ENCODE peak calls at places on chromosome 6, in seven cellular contexts. Q, J, M, H, A, O and D are unnamed samples.

GRCh38 chr6:153963352-153963751 is 75.7 kb upstream of the OPRM1 start:
- DNase-seq in O (no peak), J (no peak), H (no peak), A (no peak), Q (no peak), M (no peak), D (no peak)

GRCh38 chr6:125116170-125116569 is 37.4 kb upstream of the TPD52L1 start:
- DNase-seq in H (no peak), Q (no peak), J (no peak), M (no peak), O (no peak), A (no peak), D (no peak)

GRCh38 chr6:15389759-15390723 is 144.2 kb downstream of the JARID2 start:
- DNase-seq in H (no peak), A (peak), O (peak), Q (peak), M (peak), J (peak), D (peak)

GRCh38 chr6:57276946-57277345 is 40.5 kb upstream of the PRIM2 start:
- DNase-seq in M (no peak), A (no peak), J (no peak), Q (no peak), H (no peak), O (no peak), D (no peak)

GRCh38 chr6:24666097-24666615 is 543 bp downstream of the TDP2 start:
- DNase-seq in J (peak), Q (no peak), H (no peak), M (peak), A (peak), O (peak), D (peak)

GRCh38 chr6:17193376-17193775 is 87.8 kb upstream of the RBM24 start:
- DNase-seq in A (no peak), J (no peak), Q (no peak), M (peak), H (no peak), O (no peak), D (no peak)

GRCh38 chr6:29723666-29724588 is 693 bp downstream of the HLA-F start:
- DNase-seq in O (no peak), H (no peak), A (peak), Q (no peak), J (no peak), M (peak), D (no peak)

GRCh38 chr6:140276719-140277118 is 902.3 kb upstream of the CITED2 start:
- DNase-seq in O (no peak), Q (no peak), J (peak), A (no peak), M (no peak), H (no peak), D (no peak)

GRCh38 chr6:78436335-78436734 is 431.0 kb upstream of the IRAK1BP1 start:
- DNase-seq in Q (no peak), M (peak), A (peak), O (peak), H (peak), J (peak), D (peak)

GRCh38 chr6:45115696-45116095 is 212.4 kb upstream of the RUNX2 start:
- DNase-seq in J (peak), O (peak), A (no peak), Q (no peak), M (peak), H (no peak), D (peak)

GRCh38 chr6:148864941-148865340 is 118.1 kb downstream of the UST start:
- DNase-seq in O (no peak), M (no peak), Q (no peak), H (no peak), A (no peak), J (no peak), D (no peak)

GRCh38 chr6:150606258-150607043 is 6.8 kb downstream of the PLEKHG1 start:
- DNase-seq in O (no peak), H (no peak), Q (no peak), M (no peak), J (no peak), A (no peak), D (no peak)

GRCh38 chr6:144590540-144590939 is 305.4 kb downstream of the UTRN start:
- DNase-seq in O (no peak), Q (no peak), J (no peak), A (no peak), M (no peak), H (no peak), D (no peak)

GRCh38 chr6:33118525-33119123 is 42.8 kb downstream of the HLA-DPB1 start:
- DNase-seq in H (peak), O (peak), M (peak), A (peak), J (peak), Q (no peak), D (peak)

GRCh38 chr6:17580518-17581048 is 19.5 kb upstream of the FAM8A1 start:
- DNase-seq in H (no peak), M (peak), J (peak), O (peak), A (no peak), Q (no peak), D (peak)

GRCh38 chr6:151731313-151731712 is 76.2 kb upstream of the ESR1 start:
- DNase-seq in A (no peak), Q (no peak), M (no peak), O (no peak), J (no peak), H (no peak), D (no peak)

GRCh38 chr6:93376026-93376540 is 43.3 kb downstream of the EPHA7 start:
- DNase-seq in O (no peak), M (no peak), J (no peak), Q (no peak), A (no peak), H (no peak), D (no peak)

GRCh38 chr6:118252474-118252873 is 295.6 kb upstream of the PLN start:
- DNase-seq in Q (no peak), M (no peak), O (no peak), H (no peak), A (no peak), J (no peak), D (no peak)

GRCh38 chr6:101956961-101957360 is 563.5 kb downstream of the GRIK2 start:
- DNase-seq in A (no peak), M (no peak), H (no peak), J (no peak), Q (no peak), O (no peak), D (no peak)

GRCh38 chr6:142296975-142297604 is 4.7 kb upstream of the ADGRG6 start:
- DNase-seq in J (no peak), H (no peak), Q (no peak), O (no peak), A (no peak), M (no peak), D (no peak)

GRCh38 chr6:162184465-162184864 is 543.1 kb downstream of the PRKN start:
- DNase-seq in J (no peak), Q (no peak), O (peak), H (no peak), A (no peak), M (no peak), D (peak)

DNA sequence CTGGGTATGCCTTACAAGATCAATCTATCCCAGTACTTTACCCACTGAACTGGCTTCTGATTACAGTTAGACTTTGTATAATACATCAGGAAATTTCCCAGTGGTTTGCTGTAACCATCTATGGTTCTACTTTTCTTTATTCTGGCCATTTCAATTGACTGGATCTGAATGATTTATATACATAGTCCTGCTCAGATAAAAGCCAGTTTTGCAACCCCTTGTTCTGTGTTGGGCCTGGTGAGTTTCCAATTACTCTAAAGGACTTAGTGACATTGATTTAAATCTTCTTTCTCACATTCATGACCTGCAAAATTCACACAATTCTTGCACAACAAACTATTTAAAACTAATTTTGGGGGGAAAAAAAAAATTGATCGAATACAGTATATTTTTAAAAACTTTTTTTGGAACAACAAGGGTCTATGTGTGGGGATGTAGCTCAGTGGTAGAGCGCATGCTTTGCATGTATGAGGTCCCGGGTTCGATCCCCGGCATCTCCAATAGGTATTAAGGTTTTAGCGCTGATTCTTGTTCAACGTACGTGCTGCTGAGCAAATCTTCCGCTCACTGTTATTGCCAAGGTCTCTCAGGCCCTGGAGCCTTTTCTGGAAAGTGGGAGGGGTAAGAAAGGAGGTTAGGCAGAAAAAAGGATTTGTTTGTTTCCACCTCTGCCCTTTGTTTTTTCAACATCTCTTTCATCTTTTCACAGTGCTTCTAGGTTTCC is 117.5 kb downstream of the GPX5 start:
- DNase-seq in O (peak), A (peak), Q (no peak), J (peak), M (peak), H (peak), D (peak)
- H3K4me3 ChIP-seq in O (no peak), A (no peak), Q (no peak), J (no peak), M (no peak), H (no peak), D (no peak)

GRCh38 chr6:132142308-132142707 is 191.1 kb upstream of the CCN2 start:
- DNase-seq in M (no peak), Q (no peak), O (no peak), H (no peak), A (no peak), J (no peak), D (no peak)
- H3K4me3 ChIP-seq in M (no peak), Q (no peak), O (no peak), H (no peak), A (no peak), J (no peak), D (no peak)

DNA sequence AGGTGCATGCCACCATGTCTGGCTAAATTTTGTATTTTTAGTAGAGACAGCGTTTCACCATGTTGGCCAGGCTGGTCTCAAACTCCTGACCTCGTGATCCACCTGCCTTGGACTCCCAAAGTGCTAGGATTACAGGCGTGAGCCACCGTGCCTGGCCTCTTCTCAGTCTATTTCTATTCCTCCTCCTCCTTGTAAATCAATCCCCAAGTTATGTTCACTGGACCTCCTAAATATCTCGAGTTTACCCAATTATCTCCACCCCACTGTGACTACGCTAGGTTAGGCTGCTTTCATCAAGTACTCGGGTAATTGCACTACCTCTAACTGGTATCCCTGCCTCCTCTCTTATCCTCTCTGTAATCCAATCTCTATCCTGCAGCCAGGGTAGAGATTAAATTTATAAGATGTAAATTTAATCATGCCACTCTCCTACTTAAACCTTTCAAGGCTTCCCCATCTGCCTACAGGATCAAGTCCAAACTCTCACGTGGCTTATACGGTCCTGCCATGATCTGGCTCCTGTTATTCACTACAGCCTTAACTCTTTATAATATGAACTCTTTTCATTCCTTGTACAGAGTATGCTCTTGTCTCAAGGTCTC is 837 bp upstream of the MAD2L1BP start:
- DNase-seq in Q (no peak), J (no peak), H (no peak), M (no peak), O (no peak), A (no peak), D (no peak)
- H3K4me3 ChIP-seq in Q (peak), J (no peak), H (no peak), M (no peak), O (no peak), A (no peak), D (no peak)

GRCh38 chr6:136920216-136920857 is 1.8 kb upstream of the SLC35D3 start:
- DNase-seq in M (peak), O (no peak), J (no peak), H (no peak), A (no peak), Q (peak), D (no peak)
- H3K4me3 ChIP-seq in M (peak), O (no peak), J (no peak), H (peak), A (no peak), Q (no peak), D (peak)

GRCh38 chr6:32087574-32088486 is 21.3 kb downstream of the TNXB start:
- DNase-seq in Q (no peak), A (peak), O (peak), H (peak), M (peak), J (peak), D (peak)
- H3K4me3 ChIP-seq in Q (no peak), A (no peak), O (no peak), H (no peak), M (no peak), J (no peak), D (no peak)

GRCh38 chr6:27238010-27238983 is 9.2 kb upstream of the PRSS16 start:
- DNase-seq in A (no peak), J (no peak), H (no peak), Q (no peak), O (no peak), M (no peak), D (no peak)
- H3K4me3 ChIP-seq in A (peak), J (no peak), H (peak), Q (no peak), O (peak), M (peak), D (peak)

GRCh38 chr6:166573456-166574216 is 12.8 kb downstream of the RAMACL start:
- DNase-seq in A (no peak), H (no peak), Q (no peak), M (no peak), O (no peak), J (no peak), D (no peak)

GRCh38 chr6:166572370-166573261 is 13.9 kb downstream of the RAMACL start:
- DNase-seq in A (peak), O (peak), M (peak), Q (no peak), J (peak), H (peak), D (peak)

GRCh38 chr6:166578536-166579233 is 7.8 kb downstream of the RAMACL start:
- DNase-seq in J (no peak), M (no peak), A (no peak), Q (no peak), H (no peak), O (no peak), D (no peak)

GRCh38 chr6:166579234-166579575 is 7.3 kb downstream of the RAMACL start:
- DNase-seq in M (no peak), J (no peak), Q (no peak), O (no peak), A (no peak), H (no peak), D (no peak)

GRCh38 chr6:166575190-166575589 is 11.3 kb downstream of the RAMACL start:
- DNase-seq in O (no peak), A (no peak), M (no peak), H (no peak), Q (no peak), J (no peak), D (no peak)
- H3K4me3 ChIP-seq in O (no peak), A (no peak), M (no peak), H (no peak), Q (no peak), J (no peak), D (no peak)